ENCODE peak calls at places on chromosomes 13 and 19, in seven cellular contexts. One of them, this sample, is unnamed.

GRCh38 chr19:13026478-13026999 is 31.3 kb downstream of the NFIX start:
- DNase-seq in uterus: no peak
- DNase-seq in HepG2: peak
- DNase-seq in GM23338: no peak
- DNase-seq in mucosa of descending colon: no peak
- DNase-seq in CD8-positive, alpha-beta T cell: no peak
- DNase-seq in neural progenitor cell: no peak
- DNase-seq in this sample: peak

GRCh38 chr19:6034512-6034911 is 56.6 kb upstream of the RANBP3 start:
- DNase-seq in CD8-positive, alpha-beta T cell: no peak
- DNase-seq in uterus: no peak
- DNase-seq in neural progenitor cell: no peak
- DNase-seq in mucosa of descending colon: no peak
- DNase-seq in HepG2: no peak
- DNase-seq in GM23338: no peak
- DNase-seq in this sample: no peak

GRCh38 chr13:90238433-90238832 is 1109.1 kb upstream of the MIR17HG start:
- DNase-seq in uterus: no peak
- DNase-seq in HepG2: no peak
- DNase-seq in GM23338: peak
- DNase-seq in mucosa of descending colon: no peak
- DNase-seq in CD8-positive, alpha-beta T cell: no peak
- DNase-seq in neural progenitor cell: peak
- DNase-seq in this sample: no peak

GRCh38 chr13:34129422-34129821 is 311.5 kb downstream of the RFC3 start:
- DNase-seq in GM23338: no peak
- DNase-seq in CD8-positive, alpha-beta T cell: no peak
- DNase-seq in HepG2: no peak
- DNase-seq in neural progenitor cell: no peak
- DNase-seq in mucosa of descending colon: no peak
- DNase-seq in uterus: no peak
- DNase-seq in this sample: no peak

GRCh38 chr19:46975918-46976782 is 43.5 kb upstream of the NPAS1 start:
- DNase-seq in GM23338: peak
- DNase-seq in neural progenitor cell: peak
- DNase-seq in mucosa of descending colon: peak
- DNase-seq in uterus: peak
- DNase-seq in CD8-positive, alpha-beta T cell: no peak
- DNase-seq in HepG2: peak
- DNase-seq in this sample: peak

GRCh38 chr13:102558029-102558428 is 38.8 kb upstream of the TPP2 start:
- DNase-seq in HepG2: no peak
- DNase-seq in GM23338: no peak
- DNase-seq in neural progenitor cell: no peak
- DNase-seq in CD8-positive, alpha-beta T cell: no peak
- DNase-seq in mucosa of descending colon: no peak
- DNase-seq in uterus: no peak
- DNase-seq in this sample: no peak

GRCh38 chr13:84821261-84821660 is 939.0 kb upstream of the SLITRK1 start:
- DNase-seq in GM23338: no peak
- DNase-seq in uterus: no peak
- DNase-seq in CD8-positive, alpha-beta T cell: no peak
- DNase-seq in mucosa of descending colon: no peak
- DNase-seq in HepG2: no peak
- DNase-seq in neural progenitor cell: no peak
- DNase-seq in this sample: no peak

GRCh38 chr19:13012690-13013608 is 17.7 kb downstream of the NFIX start:
- DNase-seq in CD8-positive, alpha-beta T cell: no peak
- DNase-seq in mucosa of descending colon: peak
- DNase-seq in neural progenitor cell: peak
- DNase-seq in GM23338: peak
- DNase-seq in uterus: peak
- DNase-seq in HepG2: peak
- DNase-seq in this sample: no peak

GRCh38 chr13:40940841-40941240 is 78.3 kb downstream of the ELF1 start:
- DNase-seq in CD8-positive, alpha-beta T cell: no peak
- DNase-seq in HepG2: no peak
- DNase-seq in mucosa of descending colon: no peak
- DNase-seq in uterus: no peak
- DNase-seq in GM23338: no peak
- DNase-seq in neural progenitor cell: no peak
- DNase-seq in this sample: no peak

GRCh38 chr19:31676271-31677004 is 327.2 kb upstream of the TSHZ3 start:
- DNase-seq in mucosa of descending colon: no peak
- DNase-seq in GM23338: peak
- DNase-seq in HepG2: no peak
- DNase-seq in CD8-positive, alpha-beta T cell: no peak
- DNase-seq in uterus: no peak
- DNase-seq in neural progenitor cell: peak
- DNase-seq in this sample: no peak

GRCh38 chr19:49779731-49780578 is 13.2 kb downstream of the AP2A1 start:
- DNase-seq in CD8-positive, alpha-beta T cell: no peak
- DNase-seq in HepG2: no peak
- DNase-seq in uterus: no peak
- DNase-seq in GM23338: no peak
- DNase-seq in neural progenitor cell: no peak
- DNase-seq in mucosa of descending colon: no peak
- DNase-seq in this sample: no peak

GRCh38 chr13:104181526-104182231 is 1115.5 kb upstream of the SLC10A2 start:
- DNase-seq in GM23338: peak
- DNase-seq in uterus: no peak
- DNase-seq in HepG2: no peak
- DNase-seq in neural progenitor cell: no peak
- DNase-seq in mucosa of descending colon: no peak
- DNase-seq in CD8-positive, alpha-beta T cell: no peak
- DNase-seq in this sample: no peak

GRCh38 chr13:22061806-22062391 is 391.0 kb downstream of the FGF9 start:
- DNase-seq in CD8-positive, alpha-beta T cell: no peak
- DNase-seq in HepG2: no peak
- DNase-seq in neural progenitor cell: no peak
- DNase-seq in uterus: no peak
- DNase-seq in mucosa of descending colon: no peak
- DNase-seq in GM23338: no peak
- DNase-seq in this sample: no peak

GRCh38 chr13:76884571-76885202 is 1.5 kb downstream of the KCTD12 start:
- DNase-seq in uterus: peak
- DNase-seq in CD8-positive, alpha-beta T cell: no peak
- DNase-seq in mucosa of descending colon: no peak
- DNase-seq in neural progenitor cell: no peak
- DNase-seq in HepG2: no peak
- DNase-seq in GM23338: no peak
- DNase-seq in this sample: no peak

GRCh38 chr19:29277107-29277506 is 64.2 kb upstream of the UQCRFS1 start:
- DNase-seq in neural progenitor cell: peak
- DNase-seq in CD8-positive, alpha-beta T cell: peak
- DNase-seq in GM23338: peak
- DNase-seq in uterus: no peak
- DNase-seq in mucosa of descending colon: no peak
- DNase-seq in HepG2: no peak
- DNase-seq in this sample: no peak

GRCh38 chr19:5801796-5802616 is 2.9 kb upstream of the NRTN start:
- DNase-seq in uterus: no peak
- DNase-seq in neural progenitor cell: peak
- DNase-seq in HepG2: no peak
- DNase-seq in GM23338: peak
- DNase-seq in CD8-positive, alpha-beta T cell: no peak
- DNase-seq in mucosa of descending colon: no peak
- DNase-seq in this sample: no peak

GRCh38 chr13:51370116-51370515 is 30.6 kb downstream of the SERPINE3 start:
- DNase-seq in HepG2: no peak
- DNase-seq in CD8-positive, alpha-beta T cell: no peak
- DNase-seq in mucosa of descending colon: no peak
- DNase-seq in neural progenitor cell: no peak
- DNase-seq in uterus: no peak
- DNase-seq in GM23338: no peak
- DNase-seq in this sample: no peak

GRCh38 chr13:113665582-113666323 is 1.3 kb upstream of the GRK1 start:
- DNase-seq in mucosa of descending colon: peak
- DNase-seq in neural progenitor cell: no peak
- DNase-seq in GM23338: no peak
- DNase-seq in HepG2: no peak
- DNase-seq in uterus: peak
- DNase-seq in CD8-positive, alpha-beta T cell: no peak
- DNase-seq in this sample: no peak

GRCh38 chr13:45392811-45393210 is 25.4 kb downstream of the SLC25A30 start:
- DNase-seq in GM23338: no peak
- DNase-seq in HepG2: no peak
- DNase-seq in mucosa of descending colon: no peak
- DNase-seq in uterus: no peak
- DNase-seq in neural progenitor cell: no peak
- DNase-seq in CD8-positive, alpha-beta T cell: no peak
- DNase-seq in this sample: no peak

GRCh38 chr13:44212633-44213387 is 160.8 kb upstream of the SERP2 start:
- DNase-seq in CD8-positive, alpha-beta T cell: no peak
- DNase-seq in HepG2: no peak
- DNase-seq in GM23338: peak
- DNase-seq in neural progenitor cell: no peak
- DNase-seq in uterus: no peak
- DNase-seq in mucosa of descending colon: no peak
- DNase-seq in this sample: no peak

GRCh38 chr19:33397536-33398360 is 24.2 kb downstream of the CEBPG start:
- DNase-seq in GM23338: no peak
- DNase-seq in uterus: no peak
- DNase-seq in CD8-positive, alpha-beta T cell: no peak
- DNase-seq in mucosa of descending colon: peak
- DNase-seq in neural progenitor cell: peak
- DNase-seq in HepG2: peak
- DNase-seq in this sample: no peak

GRCh38 chr13:49421391-49421790 is 22.5 kb downstream of the CAB39L start:
- DNase-seq in neural progenitor cell: peak
- DNase-seq in GM23338: peak
- DNase-seq in uterus: no peak
- DNase-seq in CD8-positive, alpha-beta T cell: no peak
- DNase-seq in HepG2: peak
- DNase-seq in mucosa of descending colon: no peak
- DNase-seq in this sample: no peak

GRCh38 chr19:1591421-1592022 is 1.1 kb downstream of the MBD3 start:
- DNase-seq in CD8-positive, alpha-beta T cell: no peak
- DNase-seq in neural progenitor cell: peak
- DNase-seq in uterus: no peak
- DNase-seq in GM23338: no peak
- DNase-seq in HepG2: no peak
- DNase-seq in mucosa of descending colon: peak
- DNase-seq in this sample: no peak

GRCh38 chr19:45771331-45771933 is 2.4 kb upstream of the SIX5 start:
- DNase-seq in neural progenitor cell: no peak
- DNase-seq in HepG2: no peak
- DNase-seq in uterus: peak
- DNase-seq in mucosa of descending colon: peak
- DNase-seq in CD8-positive, alpha-beta T cell: no peak
- DNase-seq in GM23338: peak
- DNase-seq in this sample: no peak

GRCh38 chr19:47699360-47699917 is 13.8 kb upstream of the EHD2 start:
- DNase-seq in HepG2: peak
- DNase-seq in GM23338: peak
- DNase-seq in CD8-positive, alpha-beta T cell: peak
- DNase-seq in uterus: no peak
- DNase-seq in neural progenitor cell: peak
- DNase-seq in mucosa of descending colon: no peak
- DNase-seq in this sample: no peak

GRCh38 chr13:51158365-51158764 is 47.3 kb upstream of the C13orf42 start:
- DNase-seq in neural progenitor cell: no peak
- DNase-seq in mucosa of descending colon: no peak
- DNase-seq in uterus: no peak
- DNase-seq in HepG2: peak
- DNase-seq in GM23338: no peak
- DNase-seq in CD8-positive, alpha-beta T cell: no peak
- DNase-seq in this sample: no peak

GRCh38 chr13:106326751-106327150 is 208.7 kb downstream of the EFNB2 start:
- DNase-seq in HepG2: no peak
- DNase-seq in uterus: no peak
- DNase-seq in neural progenitor cell: no peak
- DNase-seq in CD8-positive, alpha-beta T cell: no peak
- DNase-seq in GM23338: no peak
- DNase-seq in mucosa of descending colon: no peak
- DNase-seq in this sample: no peak

GRCh38 chr19:29535984-29536508 is 10.3 kb downstream of the VSTM2B start:
- DNase-seq in uterus: no peak
- DNase-seq in CD8-positive, alpha-beta T cell: no peak
- DNase-seq in neural progenitor cell: no peak
- DNase-seq in mucosa of descending colon: no peak
- DNase-seq in HepG2: no peak
- DNase-seq in GM23338: peak
- DNase-seq in this sample: no peak

GRCh38 chr13:23767806-23768205 is 121.4 kb downstream of the MIPEP start:
- DNase-seq in HepG2: no peak
- DNase-seq in uterus: no peak
- DNase-seq in GM23338: no peak
- DNase-seq in mucosa of descending colon: no peak
- DNase-seq in neural progenitor cell: no peak
- DNase-seq in CD8-positive, alpha-beta T cell: no peak
- DNase-seq in this sample: no peak
- TF ChIP-seq CTCF in HepG2: no peak
- TF ChIP-seq CTCF in uterus: no peak
- TF ChIP-seq CTCF in GM23338: no peak
- TF ChIP-seq CTCF in mucosa of descending colon: no peak
- TF ChIP-seq CTCF in neural progenitor cell: no peak
- TF ChIP-seq CTCF in CD8-positive, alpha-beta T cell: no peak
- TF ChIP-seq CTCF in this sample: no peak

GRCh38 chr19:17510220-17510993 is 1.0 kb upstream of the PGLS start:
- DNase-seq in GM23338: no peak
- DNase-seq in CD8-positive, alpha-beta T cell: no peak
- DNase-seq in HepG2: no peak
- DNase-seq in uterus: no peak
- DNase-seq in mucosa of descending colon: no peak
- DNase-seq in neural progenitor cell: no peak
- DNase-seq in this sample: no peak
- TF ChIP-seq CTCF in GM23338: no peak
- TF ChIP-seq CTCF in CD8-positive, alpha-beta T cell: no peak
- TF ChIP-seq CTCF in HepG2: no peak
- TF ChIP-seq CTCF in uterus: no peak
- TF ChIP-seq CTCF in mucosa of descending colon: no peak
- TF ChIP-seq CTCF in neural progenitor cell: no peak
- TF ChIP-seq CTCF in this sample: no peak

GRCh38 chr19:35612559-35613321 is at the start of gene HAUS5:
- DNase-seq in CD8-positive, alpha-beta T cell: peak
- DNase-seq in HepG2: peak
- DNase-seq in GM23338: peak
- DNase-seq in neural progenitor cell: peak
- DNase-seq in mucosa of descending colon: peak
- DNase-seq in uterus: peak
- DNase-seq in this sample: no peak
- TF ChIP-seq CTCF in CD8-positive, alpha-beta T cell: no peak
- TF ChIP-seq CTCF in HepG2: peak
- TF ChIP-seq CTCF in GM23338: no peak
- TF ChIP-seq CTCF in neural progenitor cell: peak
- TF ChIP-seq CTCF in mucosa of descending colon: no peak
- TF ChIP-seq CTCF in uterus: peak
- TF ChIP-seq CTCF in this sample: no peak

GRCh38 chr13:46679369-46680180 is 117.4 kb downstream of the ESD start:
- DNase-seq in neural progenitor cell: peak
- DNase-seq in CD8-positive, alpha-beta T cell: peak
- DNase-seq in GM23338: no peak
- DNase-seq in mucosa of descending colon: no peak
- DNase-seq in uterus: peak
- DNase-seq in HepG2: peak
- DNase-seq in this sample: peak
- TF ChIP-seq CTCF in neural progenitor cell: no peak
- TF ChIP-seq CTCF in CD8-positive, alpha-beta T cell: no peak
- TF ChIP-seq CTCF in GM23338: no peak
- TF ChIP-seq CTCF in mucosa of descending colon: no peak
- TF ChIP-seq CTCF in uterus: no peak
- TF ChIP-seq CTCF in HepG2: no peak
- TF ChIP-seq CTCF in this sample: peak

This sample was measured in epithelial cell of proximal tubule.